ENCODE peak calls at places on chromosomes 2 and 18, in four cellular contexts. H is NCI-H82, Q is SJSA1, D is AG04450. T is an unnamed sample.

GRCh38 chr18:5417342-5417741 is 121.8 kb upstream of the ZBTB14 start:
- DNase-seq in H (no peak), Q (no peak), D (no peak), T (no peak)

GRCh38 chr18:23229472-23229871 is 94.2 kb downstream of the CABLES1 start:
- DNase-seq in H (no peak), Q (no peak), D (no peak), T (no peak)

GRCh38 chr18:8776013-8776515 is 70.7 kb downstream of the MTCL1 start:
- DNase-seq in H (peak; percentile 93), Q (peak; percentile 36), D (no peak), T (no peak)

GRCh38 chr2:58767833-58768726 is 527.0 kb upstream of the FANCL start:
- DNase-seq in H (no peak), Q (no peak), D (no peak), T (no peak)

GRCh38 chr2:56656826-56657225 is 473.0 kb downstream of the CCDC85A start:
- DNase-seq in H (no peak), Q (no peak), D (no peak), T (no peak)

GRCh38 chr2:184598313-184599053 is at the start of gene ZNF804A:
- DNase-seq in H (peak; percentile 95), Q (peak; percentile 81), D (no peak), T (peak; percentile 9)

GRCh38 chr2:45653584-45653983 is 2.1 kb downstream of the PRKCE start:
- DNase-seq in H (no peak), Q (no peak), D (no peak), T (no peak)

GRCh38 chr2:62504657-62505056 is 1.3 kb downstream of the TMEM17 start:
- DNase-seq in H (no peak), Q (no peak), D (no peak), T (no peak)

GRCh38 chr2:113251118-113251517 is 27.6 kb downstream of the PAX8 start:
- DNase-seq in H (no peak), Q (no peak), D (no peak), T (no peak)

GRCh38 chr2:96626553-96626942 is 11.6 kb downstream of the KANSL3 start:
- DNase-seq in H (no peak), Q (no peak), D (no peak), T (no peak)

GRCh38 chr2:155169317-155169716 is 470.8 kb downstream of the KCNJ3 start:
- DNase-seq in H (peak; percentile 28), Q (no peak), D (no peak), T (no peak)

GRCh38 chr2:24203029-24203786 is 28.4 kb downstream of the FAM228A start:
- DNase-seq in H (no peak), Q (no peak), D (no peak), T (no peak)

GRCh38 chr18:13222371-13223281 is 4.1 kb downstream of the LDLRAD4 start:
- DNase-seq in H (no peak), Q (no peak), D (peak; percentile 7), T (peak; percentile 34)

GRCh38 chr2:184793196-184793595 is 194.9 kb downstream of the ZNF804A start:
- DNase-seq in H (no peak), Q (no peak), D (no peak), T (no peak)

GRCh38 chr18:25490316-25490715 is 138.3 kb upstream of the ZNF521 start:
- DNase-seq in H (no peak), Q (no peak), D (no peak), T (no peak)

GRCh38 chr2:88038263-88039105 is 17.1 kb downstream of the KRCC1 start:
- DNase-seq in H (peak; percentile 99), Q (no peak), D (peak; percentile 84), T (no peak)

GRCh38 chr2:147051248-147051647 is 793.6 kb upstream of the ACVR2A start:
- DNase-seq in H (no peak), Q (no peak), D (no peak), T (no peak)

GRCh38 chr2:28802975-28803429 is 7.6 kb upstream of the SPDYA start:
- DNase-seq in H (no peak), Q (no peak), D (peak; percentile 43), T (no peak)

GRCh38 chr2:102100371-102101096 is 42.0 kb upstream of the IL1R1 start:
- DNase-seq in H (no peak), Q (no peak), D (no peak), T (no peak)

GRCh38 chr2:222743263-222743865 is 71.9 kb downstream of the MOGAT1 start:
- DNase-seq in H (no peak), Q (no peak), D (no peak), T (no peak)

GRCh38 chr18:63892544-63892943 is 5.0 kb downstream of the SERPINB2 start:
- DNase-seq in H (no peak), Q (no peak), D (no peak), T (no peak)

GRCh38 chr18:28457784-28458183 is 280.9 kb upstream of the CDH2 start:
- DNase-seq in H (no peak), Q (no peak), D (no peak), T (no peak)

GRCh38 chr18:8980496-8981402 is 121.8 kb upstream of the NDUFV2 start:
- DNase-seq in H (no peak), Q (peak; percentile 73), D (no peak), T (no peak)

GRCh38 chr2:223954401-223954800 is 2.9 kb upstream of the MRPL44 start:
- DNase-seq in H (peak; percentile 39), Q (no peak), D (peak; percentile 60), T (no peak)

GRCh38 chr2:138373993-138374408 is 127.6 kb upstream of the SPOPL start:
- DNase-seq in H (peak; percentile 74), Q (no peak), D (peak; percentile 18), T (no peak)

GRCh38 chr2:65227035-65227470 is 578 bp upstream of the ACTR2 start:
- DNase-seq in H (peak; percentile 52), Q (no peak), D (no peak), T (no peak)

GRCh38 chr2:46002507-46002883 is 294.7 kb upstream of the EPAS1 start:
- DNase-seq in H (no peak), Q (peak; percentile 22), D (no peak), T (no peak)

GRCh38 chr2:135547311-135547710 is 16.0 kb downstream of the R3HDM1 start:
- DNase-seq in H (no peak), Q (no peak), D (no peak), T (no peak)

GRCh38 chr2:208072250-208072892 is 47.0 kb upstream of the PLEKHM3 start:
- DNase-seq in H (peak; percentile 87), Q (peak; percentile 48), D (peak; percentile 50), T (no peak)

GRCh38 chr2:234770081-234770506 is 181.7 kb upstream of the SH3BP4 start:
- DNase-seq in H (peak; percentile 92), Q (no peak), D (peak; percentile 59), T (peak; percentile 22)

GRCh38 chr2:123154195-123154594 is 870.9 kb upstream of the CNTNAP5 start:
- DNase-seq in H (no peak), Q (no peak), D (no peak), T (no peak)